ENCODE peak calls at places on chromosomes 3 and 15, in nine cellular contexts. G is thyroid gland; M is CD8-positive, alpha-beta memory T cell; W is dorsolateral prefrontal cortex; A is A549; J is GM23248; C is GM12878; Z is SJSA1; P is DND-41. R is an unnamed sample.

GRCh38 chr3:61562042-61562809 is 855 bp downstream of the PTPRG start:
- DNase-seq in G (peak; percentile 20), M (no peak), W (peak; percentile 44), A (peak; percentile 19), J (peak; percentile 62), C (no peak), Z (peak; percentile 49), P (no peak), R (no peak)

GRCh38 chr15:94607176-94607654 is 375.9 kb downstream of the MCTP2 start:
- DNase-seq in G (peak; percentile 19), M (no peak), W (no peak), A (no peak), J (no peak), C (no peak), Z (no peak), P (peak; percentile 50), R (no peak)

GRCh38 chr15:75809986-75810750 is 33.1 kb upstream of the UBE2Q2 start:
- DNase-seq in G (no peak), M (no peak), W (no peak), A (peak; percentile 55), J (peak; percentile 44), C (no peak), Z (no peak), P (no peak), R (peak; percentile 81)

GRCh38 chr3:18424213-18424861 is 802 bp downstream of the SATB1 start:
- DNase-seq in G (peak; percentile 11), M (no peak), W (no peak), A (no peak), J (no peak), C (no peak), Z (no peak), P (peak; percentile 40), R (peak; percentile 60)

GRCh38 chr15:40716165-40716564 is 21.2 kb downstream of the RAD51 start:
- DNase-seq in G (no peak), M (no peak), W (no peak), A (no peak), J (no peak), C (no peak), Z (no peak), P (no peak), R (no peak)

GRCh38 chr3:49422379-49423248 is at the start of gene AMT:
- DNase-seq in G (peak; percentile 69), M (no peak), W (peak; percentile 64), A (no peak), J (no peak), C (no peak), Z (no peak), P (no peak), R (peak; percentile 96)

GRCh38 chr15:51129513-51130197 is 34.9 kb upstream of the TNFAIP8L3 start:
- DNase-seq in G (no peak), M (no peak), W (no peak), A (no peak), J (no peak), C (no peak), Z (no peak), P (no peak), R (no peak)

GRCh38 chr15:92638709-92639365 is 16.7 kb downstream of the FAM174B start:
- DNase-seq in G (peak; percentile 95), M (no peak), W (no peak), A (no peak), J (no peak), C (no peak), Z (no peak), P (no peak), R (no peak)

GRCh38 chr3:24164967-24165366 is 219.9 kb downstream of the NR1D2 start:
- DNase-seq in G (no peak), M (no peak), W (no peak), A (no peak), J (no peak), C (no peak), Z (no peak), P (no peak), R (no peak)

GRCh38 chr3:24167468-24167867 is 222.4 kb downstream of the NR1D2 start:
- DNase-seq in G (no peak), M (no peak), W (no peak), A (no peak), J (no peak), C (no peak), Z (no peak), P (no peak), R (no peak)

GRCh38 chr3:24165583-24165982 is 220.5 kb downstream of the NR1D2 start:
- DNase-seq in G (no peak), M (no peak), W (no peak), A (no peak), J (no peak), C (no peak), Z (no peak), P (no peak), R (no peak)

GRCh38 chr3:24168977-24169376 is 223.9 kb downstream of the NR1D2 start:
- DNase-seq in G (no peak), M (no peak), W (no peak), A (no peak), J (no peak), C (no peak), Z (no peak), P (no peak), R (no peak)

DNA sequence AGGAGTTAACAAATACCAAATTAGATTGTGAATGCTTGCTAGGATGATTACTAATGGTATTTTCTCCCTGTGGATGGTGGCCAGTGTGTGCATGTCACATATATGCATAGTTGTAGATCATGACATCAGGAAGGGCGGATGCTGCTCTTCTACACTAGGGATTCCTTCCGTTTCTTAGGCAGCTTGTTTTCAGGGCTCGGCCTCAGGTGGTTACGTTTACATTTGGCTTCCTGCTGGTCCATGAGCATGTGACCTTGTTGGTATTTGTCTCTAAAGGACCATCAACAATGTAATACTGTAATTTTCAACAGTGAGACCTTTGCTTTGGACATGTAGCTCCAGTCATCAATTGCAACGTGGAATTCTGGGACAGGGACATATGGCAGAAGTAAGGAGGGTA is 221.4 kb downstream of the NR1D2 start:
- DNase-seq in G (no peak), M (no peak), W (no peak), A (no peak), J (no peak), C (no peak), Z (no peak), P (no peak), R (peak; percentile 59)
- H3K27ac ChIP-seq in G (no peak overlapping the region), M (no peak overlapping the region), W (no peak overlapping the region), A (no peak overlapping the region), J (no peak overlapping the region), C (no peak overlapping the region), Z (no peak overlapping the region), P (no peak overlapping the region), R (no peak overlapping the region)

GRCh38 chr3:172218350-172219323 is 179.3 kb downstream of the FNDC3B start:
- DNase-seq in G (no peak), M (no peak), W (no peak), A (no peak), J (no peak), C (peak; percentile 16), Z (peak; percentile 36), P (no peak), R (no peak)
- H3K27ac ChIP-seq in G (peak overlapping the region; percentile 32), M (no peak overlapping the region), W (no peak overlapping the region), A (peak overlapping the region; percentile 66), J (peak overlapping the region; percentile 7), C (peak overlapping the region; percentile 35), Z (no peak overlapping the region), P (no peak overlapping the region), R (peak overlapping the region; percentile 51)

GRCh38 chr15:31102049-31102321 is 460 bp upstream of the TRPM1 start:
- DNase-seq in G (no peak), M (no peak), W (no peak), A (no peak), J (no peak), C (no peak), Z (no peak), P (no peak), R (no peak)

GRCh38 chr15:31104048-31104447 is 2.5 kb upstream of the TRPM1 start:
- DNase-seq in G (no peak), M (no peak), W (no peak), A (no peak), J (no peak), C (no peak), Z (no peak), P (no peak), R (no peak)

GRCh38 chr15:31101262-31102048 is at the start of gene TRPM1:
- DNase-seq in G (no peak), M (no peak), W (no peak), A (no peak), J (no peak), C (no peak), Z (no peak), P (no peak), R (no peak)

GRCh38 chr15:31100738-31101137 is 787 bp downstream of the TRPM1 start:
- DNase-seq in G (no peak), M (no peak), W (no peak), A (no peak), J (no peak), C (no peak), Z (no peak), P (no peak), R (no peak)

DNA sequence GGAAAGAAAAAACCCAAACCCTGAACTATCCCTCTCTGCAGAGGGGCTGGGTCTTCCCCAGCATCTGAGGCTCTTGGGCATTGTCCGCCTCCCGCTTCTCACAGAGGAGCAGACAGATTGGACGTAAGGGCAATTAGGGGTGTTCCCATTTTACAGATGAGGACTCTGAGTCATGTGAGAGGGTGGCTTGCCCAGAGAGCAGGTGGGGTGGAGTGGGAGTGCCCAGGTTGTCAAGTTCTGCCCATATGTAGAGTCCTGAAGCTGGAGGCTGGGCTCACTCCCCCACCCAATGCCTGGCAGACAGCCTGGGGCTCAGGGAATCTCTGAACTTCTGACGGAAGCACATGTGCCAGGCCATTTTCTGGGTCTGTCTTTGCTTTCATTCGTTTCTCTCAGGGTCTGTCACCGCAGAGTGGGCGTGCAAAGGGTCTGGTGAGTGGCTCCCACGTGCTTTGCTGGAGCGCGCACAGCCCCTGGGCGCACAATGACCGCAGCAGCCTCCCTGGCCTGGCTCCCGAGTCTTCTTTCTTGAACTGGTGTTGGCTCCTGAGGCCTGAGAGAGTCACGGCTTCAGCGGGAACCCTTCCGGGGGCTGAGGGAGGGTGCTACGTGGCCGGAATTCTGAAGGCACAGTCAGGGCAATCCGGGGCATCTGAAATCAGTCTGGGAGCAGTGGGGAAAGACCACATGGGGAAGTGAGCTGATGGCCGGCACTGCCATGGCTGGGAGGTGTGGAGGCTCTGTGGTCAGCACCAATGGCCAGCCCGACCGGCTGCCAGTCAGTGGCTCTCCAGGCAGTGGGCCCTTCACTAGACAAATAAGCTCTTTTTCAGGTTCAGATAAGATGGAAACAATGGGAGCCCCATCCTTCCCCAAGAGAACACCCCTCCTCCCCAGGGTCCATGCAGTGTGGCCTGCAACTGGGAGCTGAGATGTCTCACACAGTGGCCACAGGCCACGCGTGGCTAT is 1.1 kb upstream of the TRPM1 start:
- DNase-seq in G (no peak), M (no peak), W (no peak), A (no peak), J (no peak), C (no peak), Z (no peak), P (no peak), R (no peak)
- H3K27ac ChIP-seq in G (no peak overlapping the region), M (no peak overlapping the region), W (peak overlapping the region; percentile 66), A (no peak overlapping the region), J (no peak overlapping the region), C (no peak overlapping the region), Z (no peak overlapping the region), P (no peak overlapping the region), R (no peak overlapping the region)

DNA sequence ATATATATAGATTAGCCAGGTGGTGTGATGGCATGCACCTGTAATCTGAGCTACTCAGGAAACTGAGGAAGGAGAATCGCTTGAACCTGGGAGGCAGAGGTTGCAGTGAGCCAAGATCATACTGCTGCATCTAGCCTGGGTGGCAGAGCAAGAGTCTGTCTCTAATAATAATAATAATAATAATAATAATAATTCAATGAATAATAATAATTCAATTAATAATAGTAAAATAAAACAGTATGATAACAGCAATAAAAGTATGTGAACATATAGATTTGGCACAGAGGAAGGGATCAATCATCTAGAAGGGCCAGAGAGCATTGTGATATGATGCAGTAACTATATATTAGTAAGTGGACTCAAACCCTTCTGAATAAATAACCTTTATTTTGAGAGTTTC is 314.5 kb upstream of the COL8A1 start:
- DNase-seq in G (no peak), M (no peak), W (no peak), A (no peak), J (no peak), C (no peak), Z (no peak), P (no peak), R (no peak)
- H3K27ac ChIP-seq in G (no peak overlapping the region), M (no peak overlapping the region), W (no peak overlapping the region), A (no peak overlapping the region), J (no peak overlapping the region), C (no peak overlapping the region), Z (no peak overlapping the region), P (no peak overlapping the region), R (no peak overlapping the region)